ENCODE peak calls at places on chromosome 6, in five cellular contexts. One of them, this sample, is unnamed. For H3K9me3 and H3K4me1, the result is how much of the 10 kb centered on the place peaks cover.

GRCh38 chr6:53831956-53832660 is 37.3 kb downstream of the LRRC1 start:
- DNase-seq in small intestine: peak
- DNase-seq in upper lobe of left lung: no peak
- DNase-seq in cardiac muscle cell: no peak
- DNase-seq in thoracic aorta: no peak
- DNase-seq in this sample: no peak

GRCh38 chr6:129507059-129507807 is 202.7 kb downstream of the ARHGAP18 start:
- DNase-seq in small intestine: no peak
- DNase-seq in upper lobe of left lung: no peak
- DNase-seq in cardiac muscle cell: no peak
- DNase-seq in thoracic aorta: no peak
- DNase-seq in this sample: no peak

GRCh38 chr6:132812756-132813172 is 1.6 kb upstream of the RPS12 start:
- DNase-seq in small intestine: peak
- DNase-seq in upper lobe of left lung: no peak
- DNase-seq in cardiac muscle cell: no peak
- DNase-seq in thoracic aorta: no peak
- DNase-seq in this sample: no peak

GRCh38 chr6:11033825-11034224 is 10.3 kb downstream of the ELOVL2 start:
- DNase-seq in small intestine: no peak
- DNase-seq in upper lobe of left lung: no peak
- DNase-seq in cardiac muscle cell: peak
- DNase-seq in thoracic aorta: no peak
- DNase-seq in this sample: no peak

GRCh38 chr6:53327017-53327395 is 21.7 kb downstream of the ELOVL5 start:
- DNase-seq in small intestine: no peak
- DNase-seq in upper lobe of left lung: no peak
- DNase-seq in cardiac muscle cell: no peak
- DNase-seq in thoracic aorta: no peak
- DNase-seq in this sample: no peak

GRCh38 chr6:96236471-96236870 is 220.7 kb downstream of the FUT9 start:
- DNase-seq in small intestine: no peak
- DNase-seq in upper lobe of left lung: no peak
- DNase-seq in cardiac muscle cell: no peak
- DNase-seq in thoracic aorta: no peak
- DNase-seq in this sample: no peak

GRCh38 chr6:39251406-39251805 is 22.1 kb upstream of the KCNK5 start:
- DNase-seq in small intestine: peak
- DNase-seq in upper lobe of left lung: peak
- DNase-seq in cardiac muscle cell: no peak
- DNase-seq in thoracic aorta: no peak
- DNase-seq in this sample: no peak

GRCh38 chr6:36133912-36134311 is 3.6 kb downstream of the MAPK13 start:
- DNase-seq in small intestine: no peak
- DNase-seq in upper lobe of left lung: no peak
- DNase-seq in cardiac muscle cell: no peak
- DNase-seq in thoracic aorta: no peak
- DNase-seq in this sample: no peak

GRCh38 chr6:101597711-101598110 is 204.2 kb downstream of the GRIK2 start:
- DNase-seq in small intestine: no peak
- DNase-seq in upper lobe of left lung: no peak
- DNase-seq in cardiac muscle cell: peak
- DNase-seq in thoracic aorta: no peak
- DNase-seq in this sample: no peak

GRCh38 chr6:8383584-8383983 is 51.8 kb downstream of the SLC35B3 start:
- DNase-seq in small intestine: no peak
- DNase-seq in upper lobe of left lung: no peak
- DNase-seq in cardiac muscle cell: no peak
- DNase-seq in thoracic aorta: no peak
- DNase-seq in this sample: no peak

GRCh38 chr6:18997375-18997826 is 610.3 kb downstream of the RNF144B start:
- DNase-seq in small intestine: peak
- DNase-seq in upper lobe of left lung: no peak
- DNase-seq in cardiac muscle cell: peak
- DNase-seq in thoracic aorta: no peak
- DNase-seq in this sample: no peak

GRCh38 chr6:41672816-41673703 is 34.8 kb downstream of the MDFI start:
- DNase-seq in small intestine: no peak
- DNase-seq in upper lobe of left lung: no peak
- DNase-seq in cardiac muscle cell: no peak
- DNase-seq in thoracic aorta: no peak
- DNase-seq in this sample: no peak

GRCh38 chr6:6333498-6333897 is 13.0 kb upstream of the F13A1 start:
- DNase-seq in small intestine: no peak
- DNase-seq in upper lobe of left lung: no peak
- DNase-seq in cardiac muscle cell: no peak
- DNase-seq in thoracic aorta: no peak
- DNase-seq in this sample: no peak

GRCh38 chr6:43916924-43917877 is 147.2 kb downstream of the VEGFA start:
- DNase-seq in small intestine: peak
- DNase-seq in upper lobe of left lung: peak
- DNase-seq in cardiac muscle cell: peak
- DNase-seq in thoracic aorta: no peak
- DNase-seq in this sample: no peak

GRCh38 chr6:132210886-132211563 is 190.2 kb downstream of the MOXD1 start:
- DNase-seq in small intestine: no peak
- DNase-seq in upper lobe of left lung: no peak
- DNase-seq in cardiac muscle cell: peak
- DNase-seq in thoracic aorta: no peak
- DNase-seq in this sample: no peak

GRCh38 chr6:138795809-138796469 is at the start of gene ECT2L:
- DNase-seq in small intestine: peak
- DNase-seq in upper lobe of left lung: peak
- DNase-seq in cardiac muscle cell: peak
- DNase-seq in thoracic aorta: no peak
- DNase-seq in this sample: peak

GRCh38 chr6:137492289-137492688 is 1.9 kb downstream of the OLIG3 start:
- DNase-seq in small intestine: no peak
- DNase-seq in upper lobe of left lung: no peak
- DNase-seq in cardiac muscle cell: no peak
- DNase-seq in thoracic aorta: no peak
- DNase-seq in this sample: no peak

GRCh38 chr6:22401206-22401605 is 104.4 kb upstream of the PRL start:
- DNase-seq in small intestine: no peak
- DNase-seq in upper lobe of left lung: no peak
- DNase-seq in cardiac muscle cell: no peak
- DNase-seq in thoracic aorta: no peak
- DNase-seq in this sample: no peak

GRCh38 chr6:92297101-92297500 is 1122.3 kb downstream of the EPHA7 start:
- DNase-seq in small intestine: no peak
- DNase-seq in upper lobe of left lung: no peak
- DNase-seq in cardiac muscle cell: peak
- DNase-seq in thoracic aorta: no peak
- DNase-seq in this sample: no peak

GRCh38 chr6:137192821-137193220 is 19.4 kb upstream of the IL22RA2 start:
- DNase-seq in small intestine: no peak
- DNase-seq in upper lobe of left lung: no peak
- DNase-seq in cardiac muscle cell: no peak
- DNase-seq in thoracic aorta: no peak
- DNase-seq in this sample: no peak

GRCh38 chr6:137867685-137868509 is 838 bp downstream of the TNFAIP3 start:
- DNase-seq in small intestine: peak
- DNase-seq in upper lobe of left lung: peak
- DNase-seq in cardiac muscle cell: no peak
- DNase-seq in thoracic aorta: no peak
- DNase-seq in this sample: no peak

GRCh38 chr6:106557837-106558236 is 71.5 kb downstream of the RTN4IP1 start:
- DNase-seq in small intestine: no peak
- DNase-seq in upper lobe of left lung: no peak
- DNase-seq in cardiac muscle cell: no peak
- DNase-seq in thoracic aorta: no peak
- DNase-seq in this sample: no peak

GRCh38 chr6:84428300-84428907 is 201.0 kb upstream of the CEP162 start:
- DNase-seq in small intestine: peak
- DNase-seq in upper lobe of left lung: peak
- DNase-seq in cardiac muscle cell: peak
- DNase-seq in thoracic aorta: no peak
- DNase-seq in this sample: no peak

GRCh38 chr6:11224252-11224965 is 8.1 kb downstream of the NEDD9 start:
- DNase-seq in small intestine: peak
- DNase-seq in upper lobe of left lung: no peak
- DNase-seq in cardiac muscle cell: peak
- DNase-seq in thoracic aorta: no peak
- DNase-seq in this sample: no peak

GRCh38 chr6:124197148-124197547 is 393.5 kb downstream of the NKAIN2 start:
- DNase-seq in small intestine: no peak
- DNase-seq in upper lobe of left lung: no peak
- DNase-seq in cardiac muscle cell: no peak
- DNase-seq in thoracic aorta: no peak
- DNase-seq in this sample: no peak

GRCh38 chr6:116265081-116265829 is 11.4 kb upstream of the TSPYL4 start:
- DNase-seq in small intestine: peak
- DNase-seq in upper lobe of left lung: no peak
- DNase-seq in cardiac muscle cell: peak
- DNase-seq in thoracic aorta: no peak
- DNase-seq in this sample: no peak

GRCh38 chr6:97322226-97322625 is 39.2 kb upstream of the MMS22L start:
- DNase-seq in small intestine: no peak
- DNase-seq in upper lobe of left lung: no peak
- DNase-seq in cardiac muscle cell: no peak
- DNase-seq in thoracic aorta: no peak
- DNase-seq in this sample: no peak

GRCh38 chr6:156131221-156131903 is 645.8 kb upstream of the ARID1B start:
- DNase-seq in small intestine: no peak
- DNase-seq in upper lobe of left lung: peak
- DNase-seq in cardiac muscle cell: no peak
- DNase-seq in thoracic aorta: no peak
- DNase-seq in this sample: no peak

GRCh38 chr6:41427642-41428401 is 92.4 kb downstream of the NCR2 start:
- DNase-seq in small intestine: peak
- DNase-seq in upper lobe of left lung: peak
- DNase-seq in cardiac muscle cell: peak
- DNase-seq in thoracic aorta: no peak
- DNase-seq in this sample: no peak

GRCh38 chr6:166464068-166464410 is 81.3 kb upstream of the MPC1 start:
- DNase-seq in small intestine: no peak
- DNase-seq in upper lobe of left lung: no peak
- DNase-seq in cardiac muscle cell: no peak
- DNase-seq in thoracic aorta: no peak
- DNase-seq in this sample: no peak

GRCh38 chr6:27293436-27294152 is 18.5 kb downstream of the POM121L2 start:
- DNase-seq in small intestine: no peak
- DNase-seq in upper lobe of left lung: no peak
- DNase-seq in cardiac muscle cell: peak
- DNase-seq in thoracic aorta: no peak
- DNase-seq in this sample: no peak

GRCh38 chr6:3195695-3196497 is 31.6 kb downstream of the TUBB2B start:
- DNase-seq in small intestine: peak
- DNase-seq in upper lobe of left lung: no peak
- DNase-seq in cardiac muscle cell: no peak
- DNase-seq in thoracic aorta: no peak
- DNase-seq in this sample: no peak

DNA sequence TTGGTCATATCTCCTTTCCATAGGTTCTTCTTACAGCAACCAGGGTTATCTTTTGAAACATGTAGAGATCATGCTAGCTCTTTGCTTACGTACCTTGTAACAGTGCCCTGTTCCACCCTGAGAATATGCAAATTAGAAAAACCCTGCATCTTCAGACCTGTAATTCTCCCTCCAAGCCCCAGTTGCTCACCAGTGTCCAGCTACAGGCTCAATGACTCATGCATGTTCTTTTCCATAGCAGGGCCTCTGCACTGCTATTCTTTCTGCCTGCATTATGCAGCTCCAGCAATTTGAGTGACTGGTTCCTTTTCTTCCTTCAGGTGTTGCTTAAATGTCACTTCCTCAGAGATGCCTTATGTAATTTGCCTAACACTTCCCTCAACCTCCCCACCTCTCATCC is 636.2 kb downstream of the KHDRBS2 start:
- DNase-seq in small intestine: no peak
- DNase-seq in upper lobe of left lung: no peak
- DNase-seq in cardiac muscle cell: no peak
- DNase-seq in thoracic aorta: no peak
- DNase-seq in this sample: no peak
- H3K9me3 ChIP-seq in small intestine: under half
- H3K9me3 ChIP-seq in upper lobe of left lung: under half
- H3K9me3 ChIP-seq in cardiac muscle cell: under half
- H3K9me3 ChIP-seq in thoracic aorta: under half
- H3K9me3 ChIP-seq in this sample: under half

DNA sequence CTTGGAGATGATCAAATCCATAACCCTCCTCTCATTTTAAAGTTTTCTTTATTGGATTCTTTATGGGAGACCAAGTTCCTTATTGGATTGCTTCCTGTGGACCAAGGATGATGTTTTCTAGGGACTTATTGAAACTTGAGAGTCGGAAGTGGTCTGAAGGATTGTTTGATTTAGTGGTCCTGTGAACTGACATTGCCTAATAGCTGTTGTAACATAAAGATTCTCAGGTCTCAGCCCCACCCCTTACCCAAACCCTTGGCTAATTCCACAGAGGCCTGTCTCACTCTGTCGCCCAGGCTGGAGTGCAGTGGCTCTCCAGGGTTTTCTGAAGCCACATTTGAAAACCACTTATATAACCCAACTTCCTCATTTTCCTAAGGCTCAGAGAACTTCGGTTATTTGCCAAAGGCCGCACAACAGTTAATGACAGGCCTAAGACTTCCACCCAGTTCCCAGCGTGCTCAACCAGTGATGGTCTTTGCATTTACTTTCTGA is 77.0 kb downstream of the ATXN1 start:
- DNase-seq in small intestine: no peak
- DNase-seq in upper lobe of left lung: peak
- DNase-seq in cardiac muscle cell: peak
- DNase-seq in thoracic aorta: no peak
- DNase-seq in this sample: no peak
- H3K4me1 ChIP-seq in small intestine: under half
- H3K4me1 ChIP-seq in upper lobe of left lung: under half
- H3K4me1 ChIP-seq in cardiac muscle cell: under half
- H3K4me1 ChIP-seq in thoracic aorta: under half
- H3K4me1 ChIP-seq in this sample: under half

GRCh38 chr6:169933251-169933821 is 181.9 kb downstream of the ERMARD start:
- DNase-seq in small intestine: no peak
- DNase-seq in upper lobe of left lung: no peak
- DNase-seq in cardiac muscle cell: no peak
- DNase-seq in thoracic aorta: no peak
- DNase-seq in this sample: peak
- H3K9me3 ChIP-seq in small intestine: under half
- H3K9me3 ChIP-seq in upper lobe of left lung: under half
- H3K9me3 ChIP-seq in cardiac muscle cell: under half
- H3K9me3 ChIP-seq in thoracic aorta: under half
- H3K9me3 ChIP-seq in this sample: under half

DNA sequence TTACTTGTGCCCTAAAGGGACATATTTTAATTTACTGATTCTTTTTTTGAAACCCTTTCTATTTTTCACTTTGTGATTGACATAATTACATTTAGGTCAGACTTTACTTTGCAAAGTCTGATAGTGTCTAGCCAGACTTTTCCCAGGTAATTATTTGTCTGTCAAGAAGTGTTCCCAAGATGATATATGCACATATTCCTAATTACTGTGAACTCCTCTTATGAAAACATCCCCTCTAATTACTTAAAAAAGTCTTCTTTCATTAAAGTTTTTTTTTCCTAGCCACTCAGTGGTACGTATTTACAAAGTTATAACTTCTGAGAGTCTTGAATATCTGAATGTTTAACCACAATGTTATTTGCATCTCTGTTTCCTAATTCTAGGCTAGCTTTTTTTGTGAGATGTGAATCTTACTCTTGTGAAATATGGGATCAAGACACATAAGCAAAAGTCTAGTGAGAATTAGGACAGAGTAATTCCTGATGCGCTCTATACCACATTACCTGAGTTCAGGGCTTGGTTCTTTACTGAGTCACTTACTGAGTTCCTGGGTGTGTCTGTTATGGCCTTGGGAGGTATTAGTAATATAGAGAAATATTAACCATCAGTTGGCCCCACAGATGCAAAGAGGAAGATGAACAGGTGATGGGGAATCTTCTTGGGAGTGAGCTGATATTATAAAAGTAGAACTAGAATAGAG is 27.9 kb downstream of the FAM83B start:
- DNase-seq in small intestine: peak
- DNase-seq in upper lobe of left lung: no peak
- DNase-seq in cardiac muscle cell: no peak
- DNase-seq in thoracic aorta: no peak
- DNase-seq in this sample: no peak
- H3K4me1 ChIP-seq in small intestine: under half
- H3K4me1 ChIP-seq in upper lobe of left lung: under half
- H3K4me1 ChIP-seq in cardiac muscle cell: under half
- H3K4me1 ChIP-seq in thoracic aorta: under half
- H3K4me1 ChIP-seq in this sample: under half

This sample was measured in breast epithelium.